ENCODE peak calls at places on chromosomes 13 and 19, in six cellular contexts. D, X, J, M, O and I are unnamed samples. For H3K27me3 and H3K4me1, the result is how much of the 10 kb centered on the place peaks cover.

GRCh38 chr19:29976151-29976943 is 34.3 kb downstream of the URI1 start:
- DNase-seq in O (no peak), D (no peak), J (no peak), X (no peak), M (no peak), I (no peak)

GRCh38 chr19:16841391-16841926 is 12.3 kb downstream of the SIN3B start:
- DNase-seq in D (no peak), X (no peak), O (no peak), J (no peak), M (no peak), I (no peak)

GRCh38 chr13:24747248-24748151 is 16.5 kb upstream of the RNF17 start:
- DNase-seq in X (no peak), O (peak), D (no peak), J (peak), M (peak), I (no peak)

GRCh38 chr19:34712606-34713261 is 21.3 kb upstream of the ZNF181 start:
- DNase-seq in X (peak), J (peak), O (peak), M (peak), D (peak), I (no peak)

GRCh38 chr13:29993716-29994488 is 143.5 kb upstream of the UBL3 start:
- DNase-seq in X (no peak), M (peak), D (no peak), O (no peak), J (peak), I (no peak)

GRCh38 chr19:36225219-36225892 is 10.4 kb downstream of the ZNF146 start:
- DNase-seq in X (no peak), J (peak), O (no peak), D (no peak), M (peak), I (no peak)

GRCh38 chr19:13963603-13964105 is 11.3 kb downstream of the DCAF15 start:
- DNase-seq in M (no peak), J (no peak), D (no peak), X (no peak), O (no peak), I (no peak)

GRCh38 chr19:54138777-54139256 is 1.3 kb downstream of the CNOT3 start:
- DNase-seq in J (no peak), O (no peak), D (peak), M (no peak), X (no peak), I (no peak)

GRCh38 chr19:442085-442484 is 18.7 kb downstream of the SHC2 start:
- DNase-seq in O (no peak), M (no peak), D (no peak), X (no peak), J (no peak), I (no peak)

GRCh38 chr19:33813391-33814101 is 16.9 kb downstream of the KCTD15 start:
- DNase-seq in J (no peak), O (no peak), X (no peak), D (no peak), M (no peak), I (no peak)

GRCh38 chr19:50401505-50402450 is 17.0 kb upstream of the SPIB start:
- DNase-seq in O (no peak), J (no peak), X (no peak), D (no peak), M (no peak), I (no peak)

GRCh38 chr13:58921129-58921528 is 1242.6 kb downstream of the DIAPH3 start:
- DNase-seq in O (no peak), X (no peak), M (no peak), D (no peak), J (no peak), I (no peak)

GRCh38 chr19:32611161-32611560 is 30.2 kb downstream of the PDCD5 start:
- DNase-seq in M (peak), O (no peak), X (no peak), J (no peak), D (no peak), I (no peak)

GRCh38 chr13:84139561-84140158 is 257.4 kb upstream of the SLITRK1 start:
- DNase-seq in X (no peak), J (no peak), D (no peak), M (no peak), O (no peak), I (no peak)

GRCh38 chr13:27406178-27406939 is 18.1 kb upstream of the GTF3A start:
- DNase-seq in J (peak), O (peak), M (peak), D (peak), X (no peak), I (no peak)

GRCh38 chr19:49133621-49134454 is 14.5 kb downstream of the PPFIA3 start:
- DNase-seq in X (peak), M (peak), J (peak), O (no peak), D (peak), I (peak)

GRCh38 chr13:34161829-34162544 is 344.0 kb downstream of the RFC3 start:
- DNase-seq in M (peak), J (peak), X (no peak), O (no peak), D (no peak), I (no peak)

GRCh38 chr19:16447015-16447384 is 24.8 kb downstream of the EPS15L1 start:
- DNase-seq in O (no peak), X (peak), D (peak), M (peak), J (peak), I (peak)

GRCh38 chr19:28640506-28640905 is 572.4 kb downstream of the UQCRFS1 start:
- DNase-seq in D (no peak), X (no peak), M (no peak), J (no peak), O (no peak), I (no peak)

GRCh38 chr13:23618341-23618740 is 48.1 kb downstream of the TNFRSF19 start:
- DNase-seq in J (peak), X (no peak), M (peak), O (no peak), D (no peak), I (no peak)

GRCh38 chr19:16461630-16462051 is 10.1 kb downstream of the EPS15L1 start:
- DNase-seq in O (no peak), D (no peak), J (no peak), M (no peak), X (no peak), I (peak)

GRCh38 chr13:40562975-40563349 is 103.5 kb downstream of the FOXO1 start:
- DNase-seq in M (no peak), D (no peak), J (no peak), X (no peak), O (no peak), I (no peak)

GRCh38 chr13:108168929-108169328 is 46.4 kb downstream of the LIG4 start:
- DNase-seq in D (no peak), X (no peak), O (no peak), J (no peak), M (no peak), I (no peak)

GRCh38 chr19:58093071-58093470 is 5.0 kb downstream of the ZSCAN18 start:
- DNase-seq in X (no peak), O (no peak), J (no peak), D (no peak), M (no peak), I (no peak)

DNA sequence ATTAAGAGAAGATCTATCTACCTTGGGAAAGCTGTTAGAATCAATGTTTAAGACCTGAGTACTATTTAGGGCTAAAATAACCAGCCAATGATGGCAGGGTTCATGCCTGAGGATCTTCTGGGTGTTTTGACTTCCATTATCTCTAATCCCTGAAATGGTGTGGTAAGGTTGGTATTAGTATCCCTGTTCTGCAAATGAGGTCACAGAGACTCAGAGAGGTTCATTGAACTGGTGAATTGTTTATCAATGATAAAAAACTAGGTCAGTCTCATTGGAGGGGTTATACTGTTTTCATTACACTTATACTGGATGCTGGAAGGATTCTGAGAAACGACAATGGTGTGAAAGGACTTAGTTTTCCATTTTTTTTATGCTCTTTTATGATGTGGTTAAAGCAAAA is 264.8 kb downstream of the KLF5 start:
- DNase-seq in D (no peak), X (no peak), J (no peak), O (no peak), M (no peak), I (no peak)
- H3K27me3 ChIP-seq in D (under half), X (under half), J (under half), O (under half), M (under half), I (under half)

GRCh38 chr19:38734426-38735256 is 9.6 kb downstream of the CAPN12 start:
- DNase-seq in X (peak), O (peak), J (no peak), M (no peak), D (peak), I (no peak)
- H3K4me3 ChIP-seq in X (peak), O (peak), J (no peak), M (no peak), D (peak), I (no peak)

GRCh38 chr13:73672492-73672891 is 461.7 kb downstream of the KLF12 start:
- DNase-seq in O (no peak), M (no peak), D (no peak), X (no peak), J (no peak), I (no peak)
- H3K4me1 ChIP-seq in O (under half), M (under half), D (under half), X (under half), J (under half), I (under half)

GRCh38 chr19:47024502-47024901 is 4.9 kb downstream of the NPAS1 start:
- DNase-seq in O (no peak), D (no peak), X (no peak), M (no peak), J (no peak), I (no peak)
- H3K27me3 ChIP-seq in O (half or more), D (half or more), X (under half), M (half or more), J (under half), I (half or more)

GRCh38 chr13:93996471-93996870 is 483.0 kb downstream of the DCT start:
- DNase-seq in J (no peak), O (no peak), M (no peak), D (no peak), X (no peak), I (no peak)
- H3K4me3 ChIP-seq in J (no peak), O (no peak), M (no peak), D (no peak), X (no peak), I (no peak)

DNA sequence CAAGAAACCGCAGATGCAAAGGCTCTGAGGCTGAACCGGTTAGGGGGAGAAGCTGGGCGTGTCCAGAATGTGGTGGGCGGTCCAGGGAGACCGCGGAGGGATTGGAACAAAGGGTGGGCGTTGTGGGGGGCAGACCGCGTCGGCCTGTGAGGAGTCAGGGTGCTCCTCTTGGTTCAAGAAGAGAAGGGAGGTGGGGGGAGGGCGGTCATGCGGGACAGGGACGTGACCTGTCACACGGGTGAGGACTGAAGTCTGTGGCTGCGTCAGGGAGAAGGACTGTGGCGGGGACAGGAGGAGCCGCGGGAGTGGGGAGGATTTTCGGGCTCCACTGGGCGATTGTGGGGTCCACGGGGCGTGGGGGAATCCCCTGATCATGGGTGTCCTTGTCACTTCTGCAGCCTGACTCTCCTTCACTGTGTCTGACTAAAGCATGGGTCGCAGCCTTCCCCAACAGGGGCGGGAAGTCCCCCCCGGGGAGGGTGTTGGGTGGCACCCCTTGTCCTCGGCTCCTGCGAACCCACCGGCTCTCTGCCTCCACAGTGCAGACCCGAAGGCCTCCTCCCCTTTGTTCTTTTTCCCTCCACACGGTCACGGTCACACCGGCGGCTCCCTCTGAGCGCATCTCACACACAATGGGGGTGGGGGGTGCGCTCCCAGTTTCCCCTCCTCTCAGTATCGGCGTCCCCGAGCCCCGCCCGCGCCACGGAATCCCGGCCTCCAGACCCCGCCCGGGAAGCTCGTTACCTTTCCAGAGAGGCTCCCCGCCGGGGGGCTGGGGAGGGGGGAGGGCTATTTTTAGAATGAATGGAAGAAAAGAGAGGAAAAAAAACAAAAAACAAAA is 16.4 kb upstream of the KCNN1 start:
- DNase-seq in D (peak), O (no peak), J (no peak), X (peak), M (no peak), I (peak)
- H3K4me1 ChIP-seq in D (half or more), O (under half), J (under half), X (half or more), M (under half), I (half or more)

GRCh38 chr19:1765182-1765903 is 12.0 kb downstream of the ONECUT3 start:
- DNase-seq in O (no peak), D (no peak), M (no peak), J (no peak), X (no peak), I (no peak)
- H3K27me3 ChIP-seq in O (half or more), D (under half), M (half or more), J (half or more), X (under half), I (half or more)

GRCh38 chr19:6272913-6273600 is 6.7 kb downstream of the MLLT1 start:
- DNase-seq in X (no peak), M (no peak), O (no peak), D (no peak), J (no peak), I (no peak)
- H3K4me3 ChIP-seq in X (no peak), M (no peak), O (no peak), D (no peak), J (peak), I (peak)

GRCh38 chr19:1884291-1884718 is 991 bp downstream of the ABHD17A start:
- DNase-seq in D (peak), J (no peak), O (peak), X (peak), M (no peak), I (no peak)
- H3K4me1 ChIP-seq in D (under half), J (under half), O (under half), X (under half), M (under half), I (half or more)